ENCODE peak calls at places on chromosomes 12 and 14, in ten cellular contexts. One of them, this sample, is unnamed.

GRCh38 chr12:57723630-57723962 is 14.9 kb downstream of the AGAP2 start:
- DNase-seq in type B pancreatic cell: no peak
- DNase-seq in cardiac fibroblast: no peak
- DNase-seq in brain microvascular endothelial cell: no peak
- DNase-seq in CD4-positive, alpha-beta T cell: no peak
- DNase-seq in left ventricle myocardium inferior: no peak
- DNase-seq in kidney epithelial cell: no peak
- DNase-seq in thyroid gland: no peak
- DNase-seq in Panc1: no peak
- DNase-seq in GM23338: no peak
- DNase-seq in this sample: no peak

GRCh38 chr14:22218729-22219128 is 370.3 kb downstream of the DAD1 start:
- DNase-seq in GM23338: no peak
- DNase-seq in left ventricle myocardium inferior: no peak
- DNase-seq in Panc1: no peak
- DNase-seq in cardiac fibroblast: no peak
- DNase-seq in brain microvascular endothelial cell: no peak
- DNase-seq in thyroid gland: no peak
- DNase-seq in CD4-positive, alpha-beta T cell: no peak
- DNase-seq in kidney epithelial cell: no peak
- DNase-seq in type B pancreatic cell: no peak
- DNase-seq in this sample: no peak

GRCh38 chr14:36591482-36591881 is 9.1 kb upstream of the NKX2-8 start:
- DNase-seq in cardiac fibroblast: no peak
- DNase-seq in Panc1: no peak
- DNase-seq in kidney epithelial cell: no peak
- DNase-seq in GM23338: no peak
- DNase-seq in brain microvascular endothelial cell: no peak
- DNase-seq in type B pancreatic cell: no peak
- DNase-seq in thyroid gland: no peak
- DNase-seq in left ventricle myocardium inferior: no peak
- DNase-seq in CD4-positive, alpha-beta T cell: no peak
- DNase-seq in this sample: no peak

GRCh38 chr14:79281244-79282199 is 929.8 kb downstream of the DIO2 start:
- DNase-seq in GM23338: peak
- DNase-seq in cardiac fibroblast: no peak
- DNase-seq in brain microvascular endothelial cell: no peak
- DNase-seq in Panc1: no peak
- DNase-seq in kidney epithelial cell: no peak
- DNase-seq in thyroid gland: no peak
- DNase-seq in CD4-positive, alpha-beta T cell: no peak
- DNase-seq in left ventricle myocardium inferior: no peak
- DNase-seq in type B pancreatic cell: no peak
- DNase-seq in this sample: no peak

GRCh38 chr12:77720258-77720657 is 110.4 kb upstream of the NAV3 start:
- DNase-seq in type B pancreatic cell: no peak
- DNase-seq in left ventricle myocardium inferior: no peak
- DNase-seq in brain microvascular endothelial cell: no peak
- DNase-seq in cardiac fibroblast: no peak
- DNase-seq in GM23338: peak
- DNase-seq in kidney epithelial cell: no peak
- DNase-seq in CD4-positive, alpha-beta T cell: no peak
- DNase-seq in thyroid gland: no peak
- DNase-seq in Panc1: no peak
- DNase-seq in this sample: no peak

GRCh38 chr12:8948711-8949524 is 527 bp downstream of the M6PR start:
- DNase-seq in kidney epithelial cell: no peak
- DNase-seq in brain microvascular endothelial cell: peak
- DNase-seq in CD4-positive, alpha-beta T cell: no peak
- DNase-seq in cardiac fibroblast: peak
- DNase-seq in left ventricle myocardium inferior: no peak
- DNase-seq in Panc1: no peak
- DNase-seq in thyroid gland: peak
- DNase-seq in type B pancreatic cell: no peak
- DNase-seq in GM23338: peak
- DNase-seq in this sample: no peak

GRCh38 chr14:55609681-55610080 is 29.7 kb downstream of the KTN1 start:
- DNase-seq in thyroid gland: no peak
- DNase-seq in left ventricle myocardium inferior: no peak
- DNase-seq in Panc1: no peak
- DNase-seq in cardiac fibroblast: peak
- DNase-seq in kidney epithelial cell: no peak
- DNase-seq in type B pancreatic cell: no peak
- DNase-seq in GM23338: peak
- DNase-seq in brain microvascular endothelial cell: no peak
- DNase-seq in CD4-positive, alpha-beta T cell: no peak
- DNase-seq in this sample: no peak

GRCh38 chr14:104020471-104020870 is 65.0 kb upstream of the ASPG start:
- DNase-seq in left ventricle myocardium inferior: no peak
- DNase-seq in Panc1: no peak
- DNase-seq in brain microvascular endothelial cell: no peak
- DNase-seq in kidney epithelial cell: no peak
- DNase-seq in CD4-positive, alpha-beta T cell: no peak
- DNase-seq in GM23338: no peak
- DNase-seq in cardiac fibroblast: no peak
- DNase-seq in thyroid gland: peak
- DNase-seq in type B pancreatic cell: no peak
- DNase-seq in this sample: no peak

GRCh38 chr12:116143883-116144266 is 133.6 kb downstream of the MED13L start:
- DNase-seq in type B pancreatic cell: no peak
- DNase-seq in GM23338: peak
- DNase-seq in thyroid gland: no peak
- DNase-seq in brain microvascular endothelial cell: peak
- DNase-seq in cardiac fibroblast: peak
- DNase-seq in Panc1: no peak
- DNase-seq in CD4-positive, alpha-beta T cell: no peak
- DNase-seq in kidney epithelial cell: peak
- DNase-seq in left ventricle myocardium inferior: no peak
- DNase-seq in this sample: no peak

GRCh38 chr12:16228067-16228466 is 49.4 kb downstream of the SLC15A5 start:
- DNase-seq in CD4-positive, alpha-beta T cell: no peak
- DNase-seq in left ventricle myocardium inferior: no peak
- DNase-seq in brain microvascular endothelial cell: no peak
- DNase-seq in type B pancreatic cell: no peak
- DNase-seq in GM23338: no peak
- DNase-seq in thyroid gland: no peak
- DNase-seq in cardiac fibroblast: peak
- DNase-seq in Panc1: no peak
- DNase-seq in kidney epithelial cell: no peak
- DNase-seq in this sample: no peak

GRCh38 chr14:90489306-90489705 is 92.5 kb downstream of the CALM1 start:
- DNase-seq in brain microvascular endothelial cell: no peak
- DNase-seq in Panc1: no peak
- DNase-seq in CD4-positive, alpha-beta T cell: no peak
- DNase-seq in cardiac fibroblast: no peak
- DNase-seq in left ventricle myocardium inferior: no peak
- DNase-seq in type B pancreatic cell: peak
- DNase-seq in GM23338: no peak
- DNase-seq in kidney epithelial cell: no peak
- DNase-seq in thyroid gland: no peak
- DNase-seq in this sample: no peak
- TF ChIP-seq CTCF in brain microvascular endothelial cell: no peak
- TF ChIP-seq CTCF in Panc1: no peak
- TF ChIP-seq CTCF in CD4-positive, alpha-beta T cell: no peak
- TF ChIP-seq CTCF in cardiac fibroblast: no peak
- TF ChIP-seq CTCF in left ventricle myocardium inferior: no peak
- TF ChIP-seq CTCF in type B pancreatic cell: no peak
- TF ChIP-seq CTCF in GM23338: no peak
- TF ChIP-seq CTCF in kidney epithelial cell: no peak
- TF ChIP-seq CTCF in thyroid gland: no peak
- TF ChIP-seq CTCF in this sample: no peak

DNA sequence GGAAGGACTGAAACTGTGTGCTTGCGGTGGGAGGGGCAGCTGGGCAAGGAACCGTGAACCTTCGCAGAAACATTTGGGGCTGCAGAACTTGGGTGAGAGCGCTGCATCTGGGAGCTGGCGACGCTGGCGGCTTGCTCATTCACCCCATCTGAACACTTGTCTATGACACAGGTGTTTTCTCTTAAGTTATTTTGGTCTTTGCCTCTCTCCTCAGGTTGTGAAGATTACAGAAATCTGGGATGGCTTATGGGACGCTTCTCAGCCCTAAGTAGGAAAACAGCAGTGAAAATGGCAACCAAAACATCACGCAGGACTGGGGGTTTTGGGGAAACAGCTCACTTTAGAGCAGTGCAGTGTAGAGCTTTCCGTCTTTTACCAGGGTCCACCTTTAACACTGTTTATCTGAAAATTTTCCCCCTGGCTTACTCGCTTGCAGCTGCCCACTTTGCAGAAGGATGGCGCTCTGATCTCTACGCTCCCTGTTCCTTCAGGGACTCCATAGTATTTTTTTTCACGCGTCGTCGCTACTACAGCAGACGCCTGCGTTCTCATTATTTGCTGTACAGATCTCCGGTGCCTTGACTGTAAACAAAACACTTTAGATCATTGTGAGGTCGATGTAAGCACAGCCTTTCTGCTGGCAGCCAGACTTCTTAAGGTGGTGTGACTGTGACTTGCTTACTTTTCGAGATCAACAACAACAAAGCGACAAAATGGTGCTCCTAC is 2.7 kb upstream of the CDKN1B start:
- DNase-seq in type B pancreatic cell: no peak
- DNase-seq in left ventricle myocardium inferior: no peak
- DNase-seq in thyroid gland: peak
- DNase-seq in GM23338: peak
- DNase-seq in brain microvascular endothelial cell: no peak
- DNase-seq in kidney epithelial cell: no peak
- DNase-seq in Panc1: no peak
- DNase-seq in cardiac fibroblast: peak
- DNase-seq in CD4-positive, alpha-beta T cell: peak
- DNase-seq in this sample: no peak
- TF ChIP-seq CTCF in type B pancreatic cell: no peak
- TF ChIP-seq CTCF in left ventricle myocardium inferior: peak
- TF ChIP-seq CTCF in thyroid gland: peak
- TF ChIP-seq CTCF in GM23338: peak
- TF ChIP-seq CTCF in brain microvascular endothelial cell: peak
- TF ChIP-seq CTCF in kidney epithelial cell: peak
- TF ChIP-seq CTCF in Panc1: peak
- TF ChIP-seq CTCF in cardiac fibroblast: peak
- TF ChIP-seq CTCF in CD4-positive, alpha-beta T cell: no peak
- TF ChIP-seq CTCF in this sample: no peak

GRCh38 chr14:54550514-54550913 is 16.4 kb upstream of the SAMD4A start:
- DNase-seq in type B pancreatic cell: no peak
- DNase-seq in cardiac fibroblast: no peak
- DNase-seq in Panc1: no peak
- DNase-seq in brain microvascular endothelial cell: no peak
- DNase-seq in CD4-positive, alpha-beta T cell: no peak
- DNase-seq in thyroid gland: no peak
- DNase-seq in kidney epithelial cell: no peak
- DNase-seq in GM23338: no peak
- DNase-seq in left ventricle myocardium inferior: no peak
- DNase-seq in this sample: no peak

GRCh38 chr14:54549862-54550261 is 17.1 kb upstream of the SAMD4A start:
- DNase-seq in type B pancreatic cell: no peak
- DNase-seq in thyroid gland: no peak
- DNase-seq in CD4-positive, alpha-beta T cell: no peak
- DNase-seq in cardiac fibroblast: peak
- DNase-seq in kidney epithelial cell: no peak
- DNase-seq in brain microvascular endothelial cell: no peak
- DNase-seq in left ventricle myocardium inferior: no peak
- DNase-seq in GM23338: peak
- DNase-seq in Panc1: no peak
- DNase-seq in this sample: no peak

GRCh38 chr14:54556535-54556934 is 10.4 kb upstream of the SAMD4A start:
- DNase-seq in kidney epithelial cell: no peak
- DNase-seq in Panc1: no peak
- DNase-seq in thyroid gland: no peak
- DNase-seq in type B pancreatic cell: no peak
- DNase-seq in GM23338: peak
- DNase-seq in CD4-positive, alpha-beta T cell: no peak
- DNase-seq in cardiac fibroblast: no peak
- DNase-seq in brain microvascular endothelial cell: no peak
- DNase-seq in left ventricle myocardium inferior: no peak
- DNase-seq in this sample: no peak

GRCh38 chr14:54554401-54554800 is 12.5 kb upstream of the SAMD4A start:
- DNase-seq in brain microvascular endothelial cell: no peak
- DNase-seq in cardiac fibroblast: no peak
- DNase-seq in thyroid gland: no peak
- DNase-seq in type B pancreatic cell: no peak
- DNase-seq in left ventricle myocardium inferior: no peak
- DNase-seq in Panc1: no peak
- DNase-seq in CD4-positive, alpha-beta T cell: no peak
- DNase-seq in GM23338: no peak
- DNase-seq in kidney epithelial cell: no peak
- DNase-seq in this sample: no peak

DNA sequence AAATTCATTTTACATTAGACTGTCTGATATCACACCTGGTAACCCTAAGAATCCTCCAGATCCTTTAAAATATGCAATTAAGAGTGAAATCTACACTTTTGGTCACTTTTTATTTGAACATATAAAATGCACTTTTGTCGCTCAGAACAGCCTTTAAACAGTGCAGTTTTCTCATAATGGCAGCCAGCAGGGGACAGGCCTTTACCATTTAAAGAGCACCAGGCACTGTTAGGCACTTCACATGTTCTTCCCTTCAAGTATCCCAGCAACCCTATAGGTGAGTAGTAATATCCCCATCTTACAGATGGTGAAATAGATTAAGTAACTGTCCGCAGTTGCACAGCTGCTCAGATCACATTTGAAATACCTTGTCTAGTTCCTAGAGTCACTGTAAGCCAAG is 11.3 kb upstream of the SAMD4A start:
- DNase-seq in brain microvascular endothelial cell: no peak
- DNase-seq in left ventricle myocardium inferior: no peak
- DNase-seq in GM23338: no peak
- DNase-seq in type B pancreatic cell: no peak
- DNase-seq in kidney epithelial cell: no peak
- DNase-seq in Panc1: no peak
- DNase-seq in cardiac fibroblast: no peak
- DNase-seq in CD4-positive, alpha-beta T cell: no peak
- DNase-seq in thyroid gland: no peak
- DNase-seq in this sample: no peak
- TF ChIP-seq CTCF in brain microvascular endothelial cell: peak
- TF ChIP-seq CTCF in left ventricle myocardium inferior: peak
- TF ChIP-seq CTCF in GM23338: peak
- TF ChIP-seq CTCF in type B pancreatic cell: peak
- TF ChIP-seq CTCF in kidney epithelial cell: peak
- TF ChIP-seq CTCF in Panc1: peak
- TF ChIP-seq CTCF in cardiac fibroblast: peak
- TF ChIP-seq CTCF in CD4-positive, alpha-beta T cell: no peak
- TF ChIP-seq CTCF in thyroid gland: no peak
- TF ChIP-seq CTCF in this sample: no peak

DNA sequence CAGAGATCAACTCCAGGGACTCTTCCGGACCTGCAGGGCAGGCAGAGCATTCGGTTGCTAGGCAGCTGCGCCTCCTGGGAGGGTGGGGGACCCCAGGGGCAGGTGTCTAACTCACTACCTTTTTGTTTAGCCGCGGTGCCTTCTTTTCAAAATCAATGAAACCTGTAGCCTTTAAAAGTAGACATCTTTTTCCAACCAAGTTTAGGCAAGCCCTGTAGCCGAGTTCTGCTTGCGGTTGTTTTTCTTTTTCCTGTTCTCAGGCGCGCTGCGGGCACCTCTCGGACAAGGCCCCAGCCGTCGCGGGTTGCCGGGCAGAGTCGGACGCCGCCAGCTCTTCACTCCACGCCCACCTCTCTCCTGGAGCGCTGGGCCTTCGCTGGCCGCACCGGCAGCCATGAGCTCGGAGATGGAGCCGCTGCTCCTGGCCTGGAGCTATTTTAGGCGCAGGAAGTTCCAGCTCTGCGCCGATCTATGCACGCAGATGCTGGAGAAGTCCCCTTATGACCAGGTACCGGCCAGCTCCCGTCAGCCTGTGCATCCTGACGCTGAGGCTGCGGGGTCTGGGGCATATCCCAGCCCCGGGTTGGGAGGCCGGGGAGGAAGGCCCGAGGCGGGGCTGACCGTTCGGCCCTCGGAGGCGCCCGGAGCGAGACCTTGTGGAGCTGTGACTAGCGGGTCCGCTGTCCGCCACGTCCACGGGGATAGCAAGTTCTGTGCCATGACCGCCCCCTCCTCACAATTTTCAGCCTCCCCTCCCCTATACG is at the start of gene TTC8:
- DNase-seq in GM23338: peak
- DNase-seq in cardiac fibroblast: peak
- DNase-seq in type B pancreatic cell: peak
- DNase-seq in left ventricle myocardium inferior: peak
- DNase-seq in CD4-positive, alpha-beta T cell: peak
- DNase-seq in brain microvascular endothelial cell: peak
- DNase-seq in kidney epithelial cell: peak
- DNase-seq in thyroid gland: peak
- DNase-seq in Panc1: peak
- DNase-seq in this sample: peak
- TF ChIP-seq CTCF in GM23338: no peak
- TF ChIP-seq CTCF in cardiac fibroblast: no peak
- TF ChIP-seq CTCF in type B pancreatic cell: no peak
- TF ChIP-seq CTCF in left ventricle myocardium inferior: no peak
- TF ChIP-seq CTCF in CD4-positive, alpha-beta T cell: no peak
- TF ChIP-seq CTCF in brain microvascular endothelial cell: no peak
- TF ChIP-seq CTCF in kidney epithelial cell: no peak
- TF ChIP-seq CTCF in thyroid gland: no peak
- TF ChIP-seq CTCF in Panc1: no peak
- TF ChIP-seq CTCF in this sample: no peak

This sample was measured in glutamatergic neuron.